ENCODE peak calls at places on chromosomes 12 and 14, in four cellular contexts. C is GM13976, K is left lung, F is activated B cell treated with CpG ODN at 0.5 μM for 24 hours. G is an unnamed sample.

GRCh38 chr12:39990122-39991101 is 115.5 kb downstream of the SLC2A13 start:
- DNase-seq in C (peak), K (peak), F (peak), G (peak)

GRCh38 chr12:132018193-132018916 is 68.6 kb downstream of the EP400 start:
- DNase-seq in C (no peak), K (no peak), F (no peak), G (no peak)

GRCh38 chr14:101873401-101873800 is 91.0 kb upstream of the DYNC1H1 start:
- DNase-seq in C (no peak), K (no peak), F (no peak), G (no peak)

GRCh38 chr12:130506844-130507243 is 169.2 kb downstream of the PIWIL1 start:
- DNase-seq in C (no peak), K (no peak), F (no peak), G (no peak)

GRCh38 chr12:66049538-66050282 is 80.8 kb downstream of the LLPH start:
- DNase-seq in C (no peak), K (no peak), F (no peak), G (no peak)

GRCh38 chr14:67622675-67623074 is 3.0 kb downstream of the ARG2 start:
- DNase-seq in C (no peak), K (peak), F (no peak), G (no peak)

GRCh38 chr14:92507174-92507768 is 6.3 kb upstream of the RIN3 start:
- DNase-seq in C (no peak), K (peak), F (peak), G (peak)

GRCh38 chr12:119770146-119770545 is 102.2 kb downstream of the PRKAB1 start:
- DNase-seq in C (no peak), K (no peak), F (no peak), G (no peak)

GRCh38 chr12:118958520-118958919 is 22.8 kb upstream of the SRRM4 start:
- DNase-seq in C (no peak), K (no peak), F (no peak), G (no peak)

GRCh38 chr14:85417396-85417795 is 112.5 kb upstream of the FLRT2 start:
- DNase-seq in C (no peak), K (no peak), F (no peak), G (no peak)

GRCh38 chr12:106046301-106046846 is 92.4 kb downstream of the NUAK1 start:
- DNase-seq in C (no peak), K (no peak), F (no peak), G (no peak)

GRCh38 chr12:121812320-121812871 is 8.6 kb downstream of the SETD1B start:
- DNase-seq in C (peak), K (peak), F (no peak), G (peak)

GRCh38 chr12:78970041-78970440 is 105.5 kb downstream of the SYT1 start:
- DNase-seq in C (no peak), K (no peak), F (no peak), G (no peak)

GRCh38 chr14:24277606-24278321 is 6.4 kb upstream of the RABGGTA start:
- DNase-seq in C (no peak), K (peak), F (no peak), G (no peak)

GRCh38 chr14:93538411-93538810 is 107.7 kb downstream of the UNC79 start:
- DNase-seq in C (no peak), K (no peak), F (no peak), G (no peak)

GRCh38 chr12:9721394-9722092 is 11.4 kb downstream of the CLECL1 start:
- DNase-seq in C (peak), K (no peak), F (no peak), G (peak)

GRCh38 chr12:106137456-106138278 is 1.1 kb downstream of the NUAK1 start:
- DNase-seq in C (no peak), K (no peak), F (no peak), G (no peak)

GRCh38 chr12:106588771-106589170 is 6.0 kb downstream of the RFX4 start:
- DNase-seq in C (no peak), K (no peak), F (no peak), G (no peak)

GRCh38 chr12:47303207-47303606 is 223.4 kb upstream of the AMIGO2 start:
- DNase-seq in C (no peak), K (no peak), F (no peak), G (no peak)

GRCh38 chr12:80053048-80053790 is 46.1 kb upstream of the OTOGL start:
- DNase-seq in C (no peak), K (peak), F (no peak), G (no peak)

GRCh38 chr12:26102954-26103353 is 21.9 kb downstream of the BHLHE41 start:
- DNase-seq in C (no peak), K (no peak), F (no peak), G (no peak)

GRCh38 chr14:105056303-105056831 is 8.9 kb downstream of the GPR132 start:
- DNase-seq in C (no peak), K (no peak), F (no peak), G (no peak)

GRCh38 chr14:96204151-96205058 is at the start of gene BDKRB2:
- DNase-seq in C (peak), K (peak), F (no peak), G (no peak)

GRCh38 chr14:97138801-97139200 is 341.6 kb downstream of the VRK1 start:
- DNase-seq in C (no peak), K (no peak), F (no peak), G (no peak)

GRCh38 chr14:63853831-63854293 is 1.1 kb downstream of the SYNE2 start:
- DNase-seq in C (peak), K (peak), F (no peak), G (peak)

GRCh38 chr12:12357697-12358476 is 1.0 kb downstream of the BORCS5 start:
- DNase-seq in C (peak), K (no peak), F (no peak), G (peak)

GRCh38 chr14:24775919-24776318 is 141.9 kb upstream of the GZMB start:
- DNase-seq in C (no peak), K (no peak), F (no peak), G (no peak)

GRCh38 chr12:26153421-26154154 is 28.8 kb upstream of the BHLHE41 start:
- DNase-seq in C (no peak), K (no peak), F (no peak), G (no peak)

GRCh38 chr12:104011265-104011664 is 38.7 kb downstream of the GLT8D2 start:
- DNase-seq in C (no peak), K (no peak), F (no peak), G (no peak)

GRCh38 chr14:21748869-21749303 is 75.3 kb upstream of the OR4E1 start:
- DNase-seq in C (peak), K (no peak), F (no peak), G (peak)

GRCh38 chr12:28110329-28110728 is 79.9 kb upstream of the CCDC91 start:
- DNase-seq in C (no peak), K (no peak), F (no peak), G (no peak)

DNA sequence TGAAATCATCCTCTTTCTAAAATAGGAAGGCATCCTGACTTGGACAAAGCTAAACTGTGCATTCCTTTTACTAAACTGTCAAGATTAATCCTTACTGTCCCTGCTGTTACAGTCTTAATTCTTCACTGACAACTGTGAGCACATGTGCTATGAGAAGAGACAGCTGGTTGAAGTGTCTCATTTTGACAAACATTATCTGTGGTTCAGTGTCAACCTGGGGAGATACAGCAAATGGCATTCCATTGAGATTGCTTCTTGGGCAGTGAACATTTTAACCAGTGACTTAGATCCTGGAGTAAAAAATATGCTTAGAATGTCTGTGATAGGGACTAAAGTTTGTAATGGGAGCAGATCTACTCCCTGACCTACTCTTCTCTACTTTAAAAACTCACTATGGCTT is 552.6 kb upstream of the ATP2B1 start:
- DNase-seq in C (no peak), K (no peak), F (no peak), G (no peak)
- TF ChIP-seq CTCF in C (no peak), K (no peak), F (no peak), G (no peak)

DNA sequence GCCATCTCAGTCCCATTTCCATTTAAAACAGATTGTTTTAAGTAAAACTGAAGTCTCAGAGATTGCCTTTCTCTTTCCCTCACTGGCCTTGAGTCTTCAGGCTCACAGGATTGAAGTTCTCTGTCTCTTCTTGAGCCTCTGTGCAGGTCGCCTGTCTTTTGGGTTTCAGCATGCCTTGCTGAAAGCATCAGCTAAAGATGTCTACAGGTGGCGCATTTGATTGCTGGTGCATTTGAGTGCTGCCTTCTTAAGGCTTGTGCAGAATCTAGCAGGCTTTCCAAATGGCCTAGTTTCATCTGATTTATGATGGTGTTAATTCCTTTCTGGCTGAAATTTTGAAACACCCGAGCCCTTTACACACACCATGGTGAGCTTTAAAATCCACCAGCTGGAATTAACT is 1062.2 kb upstream of the FBXO33 start:
- DNase-seq in C (no peak), K (no peak), F (no peak), G (no peak)
- TF ChIP-seq CTCF in C (no peak), K (no peak), F (no peak), G (no peak)

GRCh38 chr12:85423947-85424346 is 143.9 kb downstream of the ALX1 start:
- DNase-seq in C (no peak), K (no peak), F (no peak), G (no peak)
- TF ChIP-seq CTCF in C (no peak), K (no peak), F (no peak), G (no peak)

GRCh38 chr12:115666168-115666567 is 611.3 kb downstream of the MED13L start:
- DNase-seq in C (no peak), K (no peak), F (no peak), G (no peak)

GRCh38 chr12:115657081-115658013 is 620.1 kb downstream of the MED13L start:
- DNase-seq in C (no peak), K (no peak), F (no peak), G (no peak)

GRCh38 chr12:115659422-115659821 is 618.1 kb downstream of the MED13L start:
- DNase-seq in C (no peak), K (no peak), F (no peak), G (no peak)

GRCh38 chr12:115661103-115661502 is 616.4 kb downstream of the MED13L start:
- DNase-seq in C (no peak), K (no peak), F (no peak), G (no peak)

GRCh38 chr12:115660211-115660805 is 617.2 kb downstream of the MED13L start:
- DNase-seq in C (no peak), K (no peak), F (no peak), G (no peak)
- TF ChIP-seq CTCF in C (no peak), K (no peak), F (no peak), G (no peak)

G was measured in GM20000.